ENCODE peak calls at places on chromosomes 5 and 9, in eight cellular contexts. A is iPS DF 6.9, J is mesothelial cell of epicardium, C is neural crest cell, G is neuronal stem cell, R is T follicular helper cell, N is ascending aorta, U is tibial artery. W is an unnamed sample.

GRCh38 chr5:138078006-138078643 is 5.7 kb upstream of the WNT8A start:
- DNase-seq in C (no peak), G (no peak), R (no peak), A (no peak), J (no peak), U (no peak), N (no peak), W (no peak)

GRCh38 chr5:44266882-44267577 is 122.2 kb downstream of the FGF10 start:
- DNase-seq in R (no peak), N (no peak), C (no peak), J (no peak), A (no peak), G (no peak), U (no peak), W (no peak)

GRCh38 chr5:8247485-8247884 is 378.5 kb downstream of the MTRR start:
- DNase-seq in J (no peak), G (no peak), C (no peak), N (no peak), A (no peak), R (no peak), U (no peak), W (no peak)

GRCh38 chr9:90069107-90069506 is 464.3 kb downstream of the GADD45G start:
- DNase-seq in N (no peak), R (no peak), G (no peak), C (no peak), A (no peak), U (no peak), J (no peak), W (no peak)

GRCh38 chr9:136268776-136269175 is 23.2 kb upstream of the QSOX2 start:
- DNase-seq in R (no peak), G (no peak), J (no peak), N (no peak), A (no peak), C (no peak), U (no peak), W (no peak)

GRCh38 chr9:4113711-4114110 is 186.2 kb downstream of the GLIS3 start:
- DNase-seq in U (peak; percentile 21), A (no peak), C (no peak), R (no peak), N (no peak), J (no peak), G (no peak), W (no peak)

GRCh38 chr9:121485618-121486531 is 13.8 kb downstream of the GGTA1 start:
- DNase-seq in N (no peak), U (peak; percentile 52), A (no peak), G (no peak), R (no peak), J (no peak), C (no peak), W (no peak)

GRCh38 chr5:66518052-66518451 is 78.1 kb upstream of the MAST4 start:
- DNase-seq in C (no peak), N (no peak), A (no peak), G (no peak), J (no peak), U (no peak), R (no peak), W (no peak)

GRCh38 chr9:129716091-129716490 is 36.8 kb downstream of the PTGES start:
- DNase-seq in C (no peak), J (no peak), U (no peak), N (no peak), R (no peak), G (no peak), A (no peak), W (no peak)

GRCh38 chr9:86892576-86892975 is 54.7 kb downstream of the GAS1 start:
- DNase-seq in G (no peak), N (no peak), A (no peak), J (no peak), R (no peak), C (no peak), U (no peak), W (no peak)

GRCh38 chr5:134917070-134917831 is 12.3 kb downstream of the PCBD2 start:
- DNase-seq in G (no peak), N (no peak), U (no peak), C (no peak), R (no peak), J (no peak), A (peak; percentile 2), W (no peak)

GRCh38 chr9:98158071-98158791 is 34.2 kb downstream of the CORO2A start:
- DNase-seq in G (no peak), J (no peak), N (no peak), R (no peak), C (no peak), U (no peak), A (no peak), W (no peak)

GRCh38 chr9:121267689-121268597 is at the start of gene GSN:
- DNase-seq in U (peak; percentile 82), N (no peak), C (peak; percentile 43), G (no peak), A (no peak), J (peak; percentile 62), R (peak; percentile 6), W (peak; percentile 68)

GRCh38 chr9:126985870-126986498 is 71.4 kb downstream of the RALGPS1 start:
- DNase-seq in U (peak; percentile 57), C (no peak), R (peak; percentile 78), G (no peak), J (no peak), A (no peak), N (peak; percentile 17), W (peak; percentile 42)

GRCh38 chr5:141826674-141827073 is 51.5 kb downstream of the PCDH1 start:
- DNase-seq in G (no peak), N (no peak), R (no peak), U (no peak), C (no peak), A (no peak), J (no peak), W (no peak)

GRCh38 chr5:5979362-5979760 is 399.0 kb downstream of the MED10 start:
- DNase-seq in G (no peak), C (no peak), U (no peak), N (peak; percentile 9), J (no peak), A (no peak), R (no peak), W (no peak)

GRCh38 chr5:142808778-142809606 is 38.8 kb downstream of the ARHGAP26 start:
- DNase-seq in C (no peak), G (no peak), N (no peak), A (no peak), R (no peak), U (peak; percentile 43), J (no peak), W (no peak)

W was measured in GM19239.